ENCODE peak calls at places on chromosomes 3 and 15, in nine cellular contexts. S is upper lobe of right lung, D is bronchial epithelial cell, K is tibial nerve, J is GM12864, E is heart right ventricle, P is AG09309, Y is B cell, H is PC-9. I is an unnamed sample.

GRCh38 chr3:117016359-117016758 is 306.8 kb downstream of the TUSC7 start:
- DNase-seq in K (no peak), J (no peak), S (no peak), E (no peak), P (no peak), Y (no peak), H (no peak), D (no peak), I (no peak)

GRCh38 chr15:90529369-90530249 is at the start of gene CRTC3:
- DNase-seq in D (peak), Y (peak), J (no peak), K (peak), S (peak), E (peak), H (peak), P (no peak), I (peak)

GRCh38 chr3:9316881-9317341 is 45.9 kb upstream of the THUMPD3 start:
- DNase-seq in Y (no peak), K (no peak), S (no peak), E (no peak), H (no peak), D (peak), P (no peak), J (no peak), I (no peak)

GRCh38 chr15:84112025-84112424 is 123.5 kb upstream of the GOLGA6L4 start:
- DNase-seq in S (no peak), E (no peak), K (no peak), D (peak), Y (no peak), P (no peak), J (no peak), H (no peak), I (no peak)

GRCh38 chr3:138184994-138185393 is 2.1 kb upstream of the ARMC8 start:
- DNase-seq in E (no peak), K (no peak), S (no peak), P (no peak), H (peak), Y (no peak), J (no peak), D (peak), I (no peak)

GRCh38 chr3:172522871-172523818 is at the start of gene TNFSF10:
- DNase-seq in Y (peak), J (peak), D (peak), H (peak), K (peak), E (peak), S (peak), P (no peak), I (peak)

GRCh38 chr15:28133281-28133680 is 34.2 kb upstream of the OCA2 start:
- DNase-seq in P (no peak), K (no peak), D (no peak), H (no peak), S (no peak), Y (no peak), E (no peak), J (no peak), I (no peak)

GRCh38 chr15:33045066-33045810 is 149.3 kb downstream of the FMN1 start:
- DNase-seq in H (no peak), D (no peak), K (no peak), P (no peak), E (no peak), Y (no peak), J (no peak), S (peak), I (no peak)

GRCh38 chr3:193911784-193912183 is 224.2 kb upstream of the HES1 start:
- DNase-seq in P (no peak), S (no peak), Y (no peak), D (no peak), E (no peak), J (no peak), H (no peak), K (no peak), I (no peak)

GRCh38 chr3:156388469-156389150 is 166.3 kb downstream of the SSR3 start:
- DNase-seq in P (peak), S (no peak), J (no peak), D (no peak), K (no peak), E (no peak), H (no peak), Y (no peak), I (no peak)

GRCh38 chr3:12998648-12999047 is 74.6 kb downstream of the IQSEC1 start:
- DNase-seq in D (no peak), K (no peak), Y (no peak), E (no peak), S (no peak), H (no peak), P (no peak), J (no peak), I (no peak)

GRCh38 chr15:68693071-68693470 is 114.3 kb downstream of the CORO2B start:
- DNase-seq in Y (no peak), K (no peak), P (no peak), H (no peak), S (no peak), J (no peak), D (no peak), E (no peak), I (no peak)

GRCh38 chr3:56137406-56137805 is 330.9 kb downstream of the ERC2 start:
- DNase-seq in D (no peak), J (no peak), P (no peak), S (no peak), E (no peak), H (no peak), K (no peak), Y (no peak), I (no peak)

GRCh38 chr3:152830245-152830644 is 4.7 kb upstream of the P2RY1 start:
- DNase-seq in H (no peak), P (no peak), J (no peak), D (peak), E (no peak), S (no peak), K (no peak), Y (no peak), I (no peak)

GRCh38 chr15:35956066-35956465 is 410.1 kb upstream of the DPH6 start:
- DNase-seq in H (no peak), D (no peak), E (no peak), K (no peak), P (no peak), J (no peak), Y (no peak), S (no peak), I (no peak)

GRCh38 chr3:184825456-184825855 is 13.5 kb downstream of the VPS8 start:
- DNase-seq in P (no peak), Y (no peak), K (no peak), S (no peak), D (no peak), E (no peak), J (no peak), H (no peak), I (no peak)

GRCh38 chr3:59366218-59366617 is 316.4 kb upstream of the CFAP20DC start:
- DNase-seq in P (no peak), J (no peak), S (no peak), K (no peak), H (no peak), D (no peak), E (no peak), Y (no peak), I (no peak)

GRCh38 chr15:42619641-42620371 is 44.4 kb downstream of the STARD9 start:
- DNase-seq in D (no peak), E (no peak), S (no peak), P (no peak), K (no peak), Y (no peak), H (no peak), J (no peak), I (no peak)

GRCh38 chr15:87354661-87355410 is 901.7 kb downstream of the NTRK3 start:
- DNase-seq in Y (no peak), S (no peak), E (no peak), H (no peak), D (peak), J (no peak), K (no peak), P (peak), I (no peak)

GRCh38 chr3:125214738-125215137 is 2.2 kb upstream of the SLC12A8 start:
- DNase-seq in J (no peak), S (no peak), E (no peak), Y (no peak), D (no peak), K (no peak), H (no peak), P (no peak), I (peak)

GRCh38 chr3:100027321-100027720 is 87.0 kb downstream of the FILIP1L start:
- DNase-seq in S (no peak), K (no peak), P (no peak), J (no peak), Y (no peak), H (no peak), D (no peak), E (no peak), I (no peak)

GRCh38 chr3:27914199-27914598 is 192.1 kb upstream of the EOMES start:
- DNase-seq in H (no peak), P (no peak), Y (no peak), E (no peak), D (no peak), J (no peak), K (no peak), S (no peak), I (no peak)

GRCh38 chr3:138674131-138674530 is 65.6 kb downstream of the FAIM start:
- DNase-seq in S (no peak), D (peak), E (no peak), H (no peak), P (no peak), Y (no peak), J (no peak), K (no peak), I (no peak)

GRCh38 chr3:34364345-34364744 is 565.9 kb downstream of the PDCD6IP start:
- DNase-seq in K (no peak), E (no peak), P (no peak), H (no peak), J (no peak), Y (no peak), S (no peak), D (peak), I (no peak)

GRCh38 chr15:35271371-35272043 is 186.4 kb upstream of the NANOGP8 start:
- DNase-seq in D (peak), S (no peak), E (no peak), J (no peak), Y (no peak), H (no peak), K (no peak), P (no peak), I (no peak)

GRCh38 chr15:70195808-70196304 is 98.1 kb upstream of the TLE3 start:
- DNase-seq in J (no peak), E (peak), S (peak), K (peak), Y (no peak), P (peak), D (peak), H (peak), I (no peak)

GRCh38 chr3:171586274-171586673 is 126.1 kb upstream of the TNIK start:
- DNase-seq in D (no peak), H (no peak), Y (no peak), E (no peak), S (no peak), P (no peak), J (no peak), K (no peak), I (no peak)

GRCh38 chr15:57216288-57216687 is 160.0 kb upstream of the CGNL1 start:
- DNase-seq in Y (no peak), D (peak), K (no peak), E (no peak), P (peak), J (no peak), H (no peak), S (no peak), I (no peak)

GRCh38 chr3:77370413-77370812 is 330.5 kb downstream of the ROBO2 start:
- DNase-seq in S (no peak), H (peak), J (no peak), P (peak), E (peak), Y (no peak), K (no peak), D (peak), I (no peak)

GRCh38 chr3:141795719-141796435 is 32.7 kb downstream of the GRK7 start:
- DNase-seq in H (no peak), Y (no peak), P (peak), E (peak), K (peak), J (no peak), D (peak), S (peak), I (no peak)

GRCh38 chr3:44865272-44866005 is 3.7 kb downstream of the TMEM42 start:
- DNase-seq in Y (no peak), H (no peak), D (no peak), P (no peak), S (no peak), J (no peak), K (no peak), E (no peak), I (no peak)

GRCh38 chr15:67991706-67992105 is 62.4 kb upstream of the PIAS1 start:
- DNase-seq in J (no peak), Y (no peak), S (no peak), D (no peak), E (no peak), H (no peak), P (no peak), K (no peak), I (no peak)

DNA sequence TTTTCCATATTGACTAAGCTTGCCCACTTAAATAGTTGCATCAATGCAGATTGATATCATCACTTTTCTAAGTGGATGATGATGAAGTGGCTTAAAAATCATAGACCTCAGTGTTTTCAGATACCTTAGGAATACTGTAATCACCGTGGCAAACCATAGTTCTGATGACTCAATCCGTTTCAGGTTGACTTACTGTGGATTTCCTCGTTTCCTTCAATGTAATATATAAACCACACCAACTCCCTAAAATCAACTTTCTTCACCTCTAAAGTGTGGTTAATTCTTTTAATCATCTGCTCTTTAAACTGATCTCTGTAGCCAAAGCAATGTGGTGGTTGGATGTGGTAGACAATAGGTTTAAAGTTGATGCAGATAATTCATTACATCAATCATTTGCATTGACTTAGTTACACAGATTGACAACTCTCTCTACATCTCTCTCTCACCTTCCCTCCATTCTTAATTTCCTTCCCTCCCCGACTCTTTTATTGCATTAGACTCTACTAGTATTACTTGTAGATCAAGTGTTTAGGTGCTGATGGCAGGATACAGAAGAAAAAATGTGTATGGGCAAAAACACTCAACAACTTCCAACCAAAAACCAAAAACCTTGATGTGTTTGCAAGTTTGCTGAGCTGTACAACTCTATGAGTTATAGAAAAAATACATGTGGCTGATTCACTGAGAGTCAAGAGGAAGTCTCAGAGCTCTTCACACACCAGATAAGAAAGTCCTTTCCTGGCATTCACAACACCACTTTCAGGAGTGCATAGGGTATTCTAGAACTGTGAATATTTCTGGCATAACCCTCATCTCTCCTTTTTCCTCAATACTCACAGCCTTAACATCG is 243.5 kb downstream of the NFKBIZ start:
- DNase-seq in K (no peak), J (no peak), D (peak), Y (no peak), P (no peak), H (no peak), E (no peak), S (no peak), I (no peak)
- TF ChIP-seq CTCF in K (no peak), J (no peak), D (no peak), Y (no peak), P (no peak), H (no peak), E (no peak), S (no peak), I (no peak)

GRCh38 chr3:123286308-123287023 is 84.7 kb downstream of the SEC22A start:
- DNase-seq in D (peak), E (no peak), Y (peak), S (no peak), P (no peak), K (no peak), J (peak), H (peak), I (peak)
- TF ChIP-seq CTCF in D (peak), E (peak), Y (peak), S (peak), P (peak), K (peak), J (peak), H (peak), I (peak)

GRCh38 chr3:45938043-45938435 is 5.2 kb upstream of the CXCR6 start:
- DNase-seq in D (no peak), J (no peak), Y (no peak), P (no peak), E (no peak), K (no peak), H (no peak), S (no peak), I (no peak)

GRCh38 chr3:45939341-45939771 is 3.9 kb upstream of the CXCR6 start:
- DNase-seq in D (peak), S (no peak), H (no peak), Y (no peak), K (no peak), E (no peak), J (no peak), P (no peak), I (no peak)

GRCh38 chr3:45938858-45939257 is 4.4 kb upstream of the CXCR6 start:
- DNase-seq in D (peak), P (peak), E (peak), S (peak), K (peak), H (peak), Y (peak), J (peak), I (peak)

GRCh38 chr3:45936261-45936660 is 7.0 kb upstream of the CXCR6 start:
- DNase-seq in J (no peak), Y (no peak), E (no peak), D (no peak), P (no peak), K (no peak), S (peak), H (no peak), I (no peak)

GRCh38 chr3:45937206-45938042 is 5.8 kb upstream of the CXCR6 start:
- DNase-seq in K (no peak), S (no peak), P (no peak), D (no peak), E (no peak), Y (no peak), H (no peak), J (no peak), I (no peak)
- TF ChIP-seq CTCF in K (no peak), S (no peak), P (no peak), D (no peak), E (no peak), Y (no peak), H (no peak), J (no peak), I (no peak)

DNA sequence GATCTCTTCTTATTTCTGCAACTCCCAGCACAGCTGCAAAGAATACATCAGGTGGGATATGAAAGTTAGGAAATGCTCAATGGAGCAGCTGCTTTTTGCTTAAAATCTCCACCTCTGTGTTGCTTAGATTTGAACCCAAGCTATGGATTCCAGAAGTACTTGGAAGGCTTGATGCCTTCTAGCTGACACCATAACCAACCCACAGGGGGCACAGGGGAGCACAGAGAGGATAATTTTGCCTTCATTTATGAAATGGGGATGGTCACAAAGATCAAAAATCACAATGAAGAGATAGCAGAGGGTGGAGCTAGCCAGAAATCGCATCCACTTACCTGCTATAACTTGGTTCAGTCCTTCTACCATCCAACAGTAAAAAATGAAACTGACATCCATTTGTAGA is 75.7 kb downstream of the DUT start:
- DNase-seq in E (no peak), Y (no peak), S (no peak), P (no peak), H (no peak), D (no peak), J (no peak), K (no peak), I (no peak)
- TF ChIP-seq CTCF in E (no peak), Y (no peak), S (no peak), P (peak), H (no peak), D (peak), J (peak), K (no peak), I (no peak)

GRCh38 chr3:123373535-123373987 is 75.3 kb downstream of the ADCY5 start:
- DNase-seq in P (no peak), E (peak), H (no peak), J (no peak), S (peak), Y (no peak), D (no peak), K (no peak), I (no peak)

GRCh38 chr3:123374016-123374415 is 74.9 kb downstream of the ADCY5 start:
- DNase-seq in Y (no peak), J (no peak), E (no peak), S (peak), P (no peak), K (no peak), D (no peak), H (no peak), I (no peak)

GRCh38 chr3:123376451-123377172 is 72.3 kb downstream of the ADCY5 start:
- DNase-seq in H (no peak), K (no peak), E (no peak), D (no peak), P (no peak), S (peak), J (no peak), Y (no peak), I (no peak)

GRCh38 chr3:123377173-123377740 is 71.6 kb downstream of the ADCY5 start:
- DNase-seq in D (no peak), Y (no peak), E (no peak), S (peak), H (no peak), K (no peak), J (no peak), P (no peak), I (no peak)

DNA sequence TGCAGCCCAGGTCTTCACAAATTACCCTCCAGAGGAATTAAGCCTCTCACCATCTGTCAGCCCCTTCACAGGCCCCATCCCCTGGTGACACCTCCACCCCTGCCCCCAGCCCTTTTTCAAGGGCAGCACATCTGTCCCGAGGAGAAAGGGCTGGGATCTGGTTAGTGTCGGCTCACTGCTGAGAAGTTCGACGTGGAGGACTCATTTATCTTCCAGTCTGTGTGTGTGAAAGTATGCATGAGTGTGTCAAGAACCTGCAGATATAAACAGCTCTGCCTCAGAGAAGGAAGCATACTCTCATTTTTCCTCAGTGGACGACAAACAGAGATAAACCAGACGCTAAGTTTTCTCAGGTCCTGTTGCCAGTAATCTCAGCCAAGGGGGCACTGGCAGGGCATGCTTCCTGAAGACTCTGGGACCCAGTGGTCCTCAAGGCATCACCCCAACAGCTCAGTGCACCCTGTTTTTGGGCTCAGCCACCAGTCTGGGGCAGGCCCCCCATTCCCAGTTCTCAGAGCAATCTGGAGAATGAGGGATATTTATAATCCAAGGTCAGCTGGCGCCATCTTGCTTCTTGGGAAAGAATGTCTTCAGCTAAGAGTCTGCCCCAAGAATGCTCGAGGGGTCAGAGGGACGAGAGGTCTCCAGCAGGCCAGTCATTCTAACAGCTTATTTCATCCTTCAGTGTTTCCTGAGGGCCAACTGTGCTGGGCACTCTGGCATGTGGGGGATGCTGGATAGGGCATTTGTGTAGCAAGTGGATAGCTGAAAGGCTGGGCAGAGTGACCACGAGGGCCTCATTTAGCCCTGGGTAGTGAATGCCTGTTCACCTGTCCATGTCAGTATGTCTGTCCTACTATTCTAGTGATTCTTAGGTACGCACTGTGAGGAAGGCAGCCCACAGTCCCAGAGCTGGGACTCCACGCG is 73.6 kb downstream of the ADCY5 start:
- DNase-seq in J (no peak), E (no peak), Y (no peak), S (peak), H (no peak), P (no peak), K (no peak), D (no peak), I (no peak)
- TF ChIP-seq CTCF in J (no peak), E (no peak), Y (no peak), S (no peak), H (no peak), P (no peak), K (no peak), D (no peak), I (no peak)

I was measured in GM20000.